ENCODE peak calls at places on chromosomes 11 and 22, in four cellular contexts. I is HepG2, S is K562, V is GM12878. D is an unnamed sample.

GRCh38 chr11:9753031-9753430 is 89.2 kb downstream of the SWAP70 start:
- DNase-seq in S (no peak), I (peak; percentile 32), V (no peak), D (no peak)

GRCh38 chr11:112620621-112621394 is 340.4 kb upstream of the NCAM1 start:
- DNase-seq in V (peak; percentile 37), S (no peak), I (no peak), D (no peak)

GRCh38 chr22:43211941-43212433 is 25.1 kb upstream of the TTLL12 start:
- DNase-seq in V (no peak), I (no peak), S (no peak), D (no peak)

GRCh38 chr11:65615950-65616574 is 486 bp downstream of the PCNX3 start:
- DNase-seq in V (no peak), S (peak; percentile 97), I (peak; percentile 47), D (peak; percentile 64)

GRCh38 chr22:40453676-40454075 is 83.3 kb downstream of the SGSM3 start:
- DNase-seq in I (no peak), V (no peak), S (no peak), D (no peak)

GRCh38 chr11:93952082-93952780 is 68.9 kb upstream of the HEPHL1 start:
- DNase-seq in S (no peak), V (no peak), I (peak; percentile 64), D (no peak)

GRCh38 chr22:27857441-27857840 is 55.9 kb upstream of the MN1 start:
- DNase-seq in S (no peak), I (no peak), V (no peak), D (no peak)

GRCh38 chr11:67451658-67451976 is 912 bp downstream of the GPR152 start:
- DNase-seq in V (no peak), S (no peak), I (no peak), D (no peak)

GRCh38 chr11:47233989-47234668 is 14.5 kb downstream of the ACP2 start:
- DNase-seq in S (peak; percentile 15), I (peak; percentile 41), V (no peak), D (peak; percentile 22)

GRCh38 chr11:2587132-2587930 is 112.5 kb downstream of the KCNQ1OT1 start:
- DNase-seq in V (no peak), S (no peak), I (no peak), D (no peak)

GRCh38 chr22:49617866-49618688 is 209.6 kb downstream of the BRD1 start:
- DNase-seq in S (no peak), I (no peak), V (no peak), D (peak; percentile 9)

GRCh38 chr11:45025716-45026492 is 75.2 kb upstream of the TP53I11 start:
- DNase-seq in S (no peak), V (no peak), I (peak; percentile 16), D (no peak)

GRCh38 chr11:17148536-17148935 is 59.2 kb downstream of the PIK3C2A start:
- DNase-seq in V (no peak), S (no peak), I (no peak), D (no peak)

GRCh38 chr11:2301631-2302272 is at the start of the genes C11orf21 and TSPAN32:
- DNase-seq in I (peak; percentile 27), V (no peak), S (peak; percentile 83), D (no peak)

GRCh38 chr22:39097098-39098020 is at the start of gene APOBEC3H:
- DNase-seq in I (no peak), V (no peak), S (no peak), D (no peak)

GRCh38 chr11:133977067-133977681 is 20.4 kb upstream of the IGSF9B start:
- DNase-seq in I (no peak), V (peak; percentile 56), S (no peak), D (no peak)

GRCh38 chr11:71309181-71309580 is 56.8 kb upstream of the SHANK2 start:
- DNase-seq in V (no peak), S (no peak), I (no peak), D (no peak)

GRCh38 chr11:16312242-16312641 is 44.1 kb downstream of the SOX6 start:
- DNase-seq in V (no peak), I (no peak), S (no peak), D (no peak)

DNA sequence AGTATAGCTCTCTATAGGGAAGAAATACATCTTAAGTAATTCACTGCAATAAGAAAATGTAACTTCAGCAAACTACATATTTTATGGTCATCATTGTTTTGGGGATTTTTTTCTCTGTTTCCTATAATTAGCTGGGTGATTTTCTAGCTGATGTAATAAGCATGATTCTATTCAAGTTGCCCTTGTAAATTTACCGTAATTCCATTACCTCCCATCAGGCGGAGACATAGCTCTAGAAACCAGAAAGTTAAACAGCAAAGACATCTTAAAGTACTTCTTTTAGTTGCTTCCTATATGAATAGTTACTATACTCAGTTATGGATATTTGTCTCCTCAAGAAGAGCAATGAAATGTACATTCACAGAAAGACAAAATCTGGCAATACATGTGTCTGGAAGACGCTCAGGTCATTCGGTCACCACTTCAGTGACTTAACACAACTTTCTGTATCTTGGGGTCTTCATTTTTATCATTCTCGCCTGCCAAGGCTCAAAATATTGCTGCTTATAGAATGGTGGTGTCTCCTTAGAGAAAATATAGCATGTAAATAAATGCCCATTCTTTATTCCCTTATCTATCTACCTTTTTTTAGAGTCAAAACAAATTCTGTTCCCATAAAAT is 239.9 kb upstream of the ZC3H12C start:
- DNase-seq in I (peak; percentile 15), V (peak; percentile 56), S (peak; percentile 13), D (no peak)
- TF ChIP-seq TCF7 in I (no peak), V (no peak), S (no peak), D (no peak)

GRCh38 chr11:14892577-14892976 is 546 bp upstream of the CYP2R1 start:
- DNase-seq in I (no peak), S (no peak), V (no peak), D (no peak)

GRCh38 chr11:14892036-14892556 is at the start of gene CYP2R1:
- DNase-seq in I (peak; percentile 87), V (peak; percentile 84), S (peak; percentile 100), D (peak; percentile 97)

GRCh38 chr11:14891143-14892035 is 642 bp downstream of the CYP2R1 start:
- DNase-seq in V (no peak), S (peak; percentile 89), I (no peak), D (peak; percentile 91)

GRCh38 chr11:14898286-14899086 is 6.5 kb upstream of the CYP2R1 start:
- DNase-seq in I (no peak), V (no peak), S (no peak), D (no peak)

DNA sequence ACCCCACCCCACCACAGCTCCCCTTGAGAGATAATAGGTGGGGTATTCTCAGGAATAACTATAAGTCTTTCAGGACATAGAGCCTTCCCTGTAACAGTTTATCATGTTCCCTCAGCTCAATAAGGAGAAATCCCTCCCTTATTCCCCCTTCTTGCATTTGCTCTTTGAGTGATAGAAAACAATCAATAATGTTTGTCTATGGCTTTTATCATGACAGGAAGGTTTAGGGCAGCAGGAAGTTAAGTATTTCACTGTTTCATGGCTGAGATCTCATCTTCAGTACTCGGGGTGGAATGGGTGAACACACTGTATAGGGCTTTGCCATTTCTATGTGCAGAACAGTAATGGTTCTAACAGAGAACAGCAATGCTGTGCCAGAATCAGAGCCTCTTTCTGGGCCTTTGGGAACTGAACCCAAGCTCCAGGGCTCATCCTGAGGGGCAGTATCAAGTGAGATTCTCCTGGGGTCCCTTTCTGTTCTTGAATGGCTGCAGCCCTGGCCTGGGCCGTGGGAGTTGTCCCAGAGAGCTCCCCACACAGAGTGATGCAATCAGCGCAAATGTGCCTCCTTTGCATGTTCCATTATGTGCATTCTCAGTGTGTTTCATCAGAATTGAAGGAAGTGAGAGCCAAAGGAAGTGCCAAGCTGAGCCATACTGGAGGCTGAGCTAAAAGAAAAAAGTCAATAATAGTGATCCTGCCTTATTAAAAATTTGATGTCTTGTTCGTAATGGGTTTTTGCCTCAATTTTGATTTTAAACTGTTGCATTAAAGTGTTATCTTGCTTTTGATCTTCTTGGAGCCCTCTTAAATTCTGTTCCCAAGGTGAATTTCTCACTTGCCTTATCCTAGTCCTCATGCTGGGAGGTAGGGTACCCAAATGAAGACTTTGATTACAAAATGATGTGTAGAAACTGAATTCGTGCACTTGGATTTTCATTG is 2.9 kb upstream of the CYP2R1 start:
- DNase-seq in S (no peak), V (no peak), I (no peak), D (no peak)
- TF ChIP-seq TCF7 in S (no peak), V (no peak), I (no peak), D (no peak)

DNA sequence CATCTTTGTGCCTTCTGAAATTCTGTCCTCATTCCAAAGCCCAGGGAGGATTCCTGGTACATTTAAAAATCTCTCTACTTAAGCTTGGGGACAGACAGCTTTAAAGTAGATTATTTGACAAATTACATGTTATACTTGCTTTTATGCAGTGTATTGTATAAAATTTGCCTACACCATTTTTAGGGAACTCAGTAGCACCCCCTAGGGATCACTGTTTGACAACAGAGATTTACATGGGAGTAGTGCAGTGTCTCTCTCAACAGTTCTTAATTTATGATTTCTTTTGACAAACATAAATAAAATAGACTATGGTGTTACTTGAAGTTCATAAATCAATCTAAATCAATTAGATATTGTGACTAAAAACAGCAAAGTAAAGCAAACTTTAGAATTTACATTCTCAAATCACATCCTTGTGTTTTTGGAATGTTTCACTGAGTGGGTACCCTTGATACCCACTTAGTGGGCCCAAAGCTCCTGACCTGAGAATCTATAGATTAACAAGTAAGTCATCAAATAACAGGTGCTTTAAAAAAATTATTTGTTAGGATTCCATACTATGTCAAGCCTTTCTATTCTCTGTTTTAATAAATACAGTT is 428.8 kb downstream of the DYNC2H1 start:
- DNase-seq in V (no peak), I (no peak), S (no peak), D (no peak)
- TF ChIP-seq TCF7 in V (no peak), I (no peak), S (no peak), D (no peak)

GRCh38 chr11:130403301-130403804 is 25.1 kb downstream of the ADAMTS8 start:
- DNase-seq in I (no peak), S (no peak), V (no peak), D (no peak)
- TF ChIP-seq TCF7 in I (no peak), S (no peak), V (no peak), D (no peak)

DNA sequence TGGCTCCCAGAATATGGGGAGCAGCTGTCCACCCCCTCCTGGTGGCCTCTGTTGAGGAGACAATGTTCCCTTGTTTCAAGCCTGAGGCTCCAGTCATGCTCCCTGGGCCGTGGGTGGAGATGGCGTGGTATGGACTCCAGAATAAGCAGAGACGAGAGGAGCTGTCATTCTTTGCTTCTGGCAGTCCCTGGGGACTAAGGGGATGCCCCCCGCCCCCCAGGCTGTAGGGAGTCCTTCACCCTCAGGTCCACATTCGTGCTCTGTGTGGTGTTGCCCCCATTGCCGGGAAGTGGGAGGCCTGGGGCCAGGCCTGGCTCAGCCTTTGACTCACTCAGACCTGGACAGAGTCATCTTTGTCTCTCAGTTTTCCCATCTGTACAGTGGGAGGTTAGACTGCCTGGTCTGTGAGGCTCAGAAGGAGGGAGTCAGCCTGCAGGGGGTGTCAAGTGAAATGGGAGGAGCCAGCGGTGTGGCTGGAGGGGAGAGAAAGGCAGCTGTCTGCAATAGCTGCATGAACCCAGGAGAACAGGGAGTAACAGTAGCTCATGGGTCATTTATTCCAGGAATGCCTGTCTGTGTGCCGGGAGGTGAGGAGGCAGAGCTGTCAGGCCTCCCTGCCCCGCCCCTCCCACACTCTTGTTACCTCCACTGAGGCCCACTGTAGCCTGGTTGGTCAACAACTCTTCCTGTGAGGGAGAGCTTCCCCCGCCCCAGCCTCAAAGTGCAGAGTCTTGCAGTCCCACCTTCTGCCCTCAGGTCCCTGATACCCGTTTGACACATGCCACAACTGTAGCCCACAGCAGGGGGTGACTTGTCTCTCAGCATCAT is 6.3 kb downstream of the ARHGEF17 start:
- DNase-seq in V (no peak), I (peak; percentile 95), S (peak; percentile 59), D (peak; percentile 28)
- TF ChIP-seq TCF7 in V (no peak), I (no peak), S (no peak), D (no peak)